ENCODE peak calls at places on chromosomes 1 and 21, in four cellular contexts. B, I, L and V are unnamed samples.

GRCh38 chr1:234926574-234927311 is 201.9 kb downstream of the TOMM20 start:
- DNase-seq in B (no peak), I (no peak), L (peak; percentile 95), V (no peak)

GRCh38 chr1:8152731-8153702 is 126.9 kb upstream of the ERRFI1 start:
- DNase-seq in B (no peak), I (no peak), L (no peak), V (no peak)

GRCh38 chr1:67789551-67789950 is 43.7 kb downstream of the GNG12 start:
- DNase-seq in B (no peak), I (no peak), L (no peak), V (no peak)

GRCh38 chr1:3599286-3599811 is 12.0 kb downstream of the MEGF6 start:
- DNase-seq in B (no peak), I (no peak), L (no peak), V (no peak)

GRCh38 chr1:24410750-24411149 is 2.8 kb downstream of the STPG1 start:
- DNase-seq in B (no peak), I (no peak), L (no peak), V (no peak)

GRCh38 chr1:227369102-227369760 is 50.9 kb upstream of the CDC42BPA start:
- DNase-seq in B (no peak), I (no peak), L (no peak), V (no peak)

GRCh38 chr21:15445327-15445726 is 284.5 kb upstream of the USP25 start:
- DNase-seq in B (no peak), I (no peak), L (peak; percentile 19), V (no peak)

GRCh38 chr21:26800455-26801454 is 44.5 kb downstream of the ADAMTS1 start:
- DNase-seq in B (no peak), I (no peak), L (no peak), V (no peak)

GRCh38 chr21:45818904-45819285 is 162.7 kb upstream of the COL6A1 start:
- DNase-seq in B (no peak), I (peak; percentile 86), L (peak; percentile 21), V (no peak)

GRCh38 chr1:76294470-76295194 is 220.1 kb downstream of the ST6GALNAC3 start:
- DNase-seq in B (no peak), I (no peak), L (peak; percentile 48), V (no peak)

GRCh38 chr1:145964328-145965118 is at the start of the genes ANKRD34A and POLR3GL:
- DNase-seq in B (peak; percentile 72), I (peak; percentile 95), L (peak; percentile 80), V (peak; percentile 92)

GRCh38 chr1:190479537-190479936 is 1.9 kb upstream of the BRINP3 start:
- DNase-seq in B (no peak), I (no peak), L (no peak), V (no peak)

GRCh38 chr1:70041317-70042045 is 163.9 kb downstream of the LRRC40 start:
- DNase-seq in B (no peak), I (no peak), L (no peak), V (no peak)

GRCh38 chr1:147626739-147627138 is 43.6 kb downstream of the ACP6 start:
- DNase-seq in B (no peak), I (no peak), L (no peak), V (no peak)

GRCh38 chr1:184693011-184693410 is 61.6 kb downstream of the EDEM3 start:
- DNase-seq in B (no peak), I (no peak), L (no peak), V (no peak)

GRCh38 chr1:226674892-226675719 is 64.0 kb downstream of the ITPKB start:
- DNase-seq in B (no peak), I (no peak), L (peak; percentile 71), V (no peak)

GRCh38 chr1:182713939-182714338 is 29.6 kb upstream of the RGS8 start:
- DNase-seq in B (no peak), I (no peak), L (no peak), V (no peak)

GRCh38 chr1:26705788-26706237 is 10.0 kb downstream of the ARID1A start:
- DNase-seq in B (no peak), I (peak; percentile 34), L (no peak), V (no peak)

GRCh38 chr1:2032737-2033136 is 13.6 kb downstream of the GABRD start:
- DNase-seq in B (no peak), I (no peak), L (no peak), V (no peak)

GRCh38 chr1:60765204-60765603 is 317.2 kb upstream of the NFIA start:
- DNase-seq in B (no peak), I (no peak), L (no peak), V (peak; percentile 34)

GRCh38 chr1:23567996-23568607 is 8.8 kb upstream of the ID3 start:
- DNase-seq in B (no peak), I (no peak), L (no peak), V (no peak)

GRCh38 chr1:8201331-8201861 is 116.5 kb upstream of the SLC45A1 start:
- DNase-seq in B (no peak), I (no peak), L (no peak), V (peak; percentile 56)

GRCh38 chr1:116987256-116987555 is 14.4 kb upstream of the CD101 start:
- DNase-seq in B (no peak), I (no peak), L (no peak), V (no peak)

GRCh38 chr1:169245706-169246105 is 121.9 kb downstream of the NME7 start:
- DNase-seq in B (no peak), I (no peak), L (no peak), V (no peak)

GRCh38 chr1:34236089-34236488 is 59.4 kb downstream of the C1orf94 start:
- DNase-seq in B (no peak), I (no peak), L (no peak), V (no peak)

GRCh38 chr1:170623171-170623570 is 40.8 kb upstream of the PRRX1 start:
- DNase-seq in B (peak; percentile 50), I (peak; percentile 44), L (no peak), V (peak; percentile 89)

GRCh38 chr21:46126321-46127238 is 28.7 kb downstream of the COL6A2 start:
- DNase-seq in B (no peak), I (peak; percentile 1), L (no peak), V (no peak)

GRCh38 chr1:220093361-220094015 is 444 bp upstream of the IARS2 start:
- DNase-seq in B (no peak), I (no peak), L (no peak), V (peak; percentile 61)

GRCh38 chr1:156849151-156849496 is 9.8 kb downstream of the INSRR start:
- DNase-seq in B (no peak), I (no peak), L (no peak), V (no peak)
- H3K27me3 ChIP-seq in B (peaks cover 79% of the 10 kb centered on the region), I (no peaks in the 10 kb centered on the region), L (peaks cover 7% of the 10 kb centered on the region), V (peaks cover 80% of the 10 kb centered on the region)

DNA sequence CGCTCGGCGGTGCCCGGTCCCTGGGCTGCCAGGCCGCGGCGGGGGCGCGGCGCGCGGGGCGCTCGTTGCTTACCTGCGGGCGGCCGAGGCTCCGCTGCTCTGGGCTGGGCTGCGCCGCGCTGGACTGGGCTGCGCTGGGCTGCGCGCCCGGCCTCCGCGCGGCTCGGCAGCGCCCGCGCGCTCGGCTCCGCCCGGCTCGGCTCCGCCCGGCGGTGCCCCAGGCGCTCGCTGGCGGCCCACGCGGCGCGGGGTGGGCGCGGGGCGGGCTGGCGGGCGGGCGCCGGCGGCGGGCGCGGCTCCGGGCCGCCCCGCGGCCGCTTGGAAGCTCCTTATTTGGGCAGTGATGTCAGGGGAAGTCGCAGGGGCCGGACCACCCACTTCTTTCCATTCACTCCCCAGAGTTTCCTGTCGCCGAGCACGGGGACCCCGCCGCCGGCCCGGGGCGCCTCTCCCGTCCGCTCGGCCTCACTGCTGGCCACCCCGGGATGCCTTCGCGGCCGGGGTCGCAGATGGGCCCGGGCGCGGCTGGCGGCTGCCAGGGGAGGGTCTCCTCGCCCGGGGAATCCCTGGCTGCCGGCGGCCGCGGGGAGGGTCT is 177.7 kb upstream of the EDN2 start:
- DNase-seq in B (peak; percentile 51), I (peak; percentile 63), L (no peak), V (no peak)
- H3K27me3 ChIP-seq in B (no peaks in the 10 kb centered on the region), I (no peaks in the 10 kb centered on the region), L (no peaks in the 10 kb centered on the region), V (peaks cover 16% of the 10 kb centered on the region)

DNA sequence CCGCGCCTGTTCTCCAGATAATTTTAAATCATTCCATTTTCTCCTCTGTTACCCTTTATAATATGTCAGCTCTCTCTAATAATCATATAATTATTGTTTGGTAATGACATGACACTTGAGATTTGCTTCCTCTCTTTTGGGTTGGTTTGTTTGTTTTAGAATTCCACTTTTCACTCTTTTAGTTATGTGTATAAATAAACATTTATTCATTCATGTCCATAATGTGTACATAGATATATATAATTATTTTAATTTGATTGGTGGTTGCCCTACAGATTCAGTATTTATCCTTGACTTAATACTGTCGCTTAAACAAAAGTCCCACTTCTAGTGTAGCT is 93.4 kb upstream of the FMN2 start:
- DNase-seq in B (no peak), I (no peak), L (no peak), V (no peak)
- H3K27me3 ChIP-seq in B (peaks cover 8% of the 10 kb centered on the region), I (peaks cover 50% of the 10 kb centered on the region), L (no peaks in the 10 kb centered on the region), V (peaks cover 22% of the 10 kb centered on the region)

GRCh38 chr1:44076093-44076492 is 42.5 kb upstream of the KLF17 start:
- DNase-seq in B (no peak), I (no peak), L (no peak), V (no peak)

GRCh38 chr1:44079566-44079965 is 39.1 kb upstream of the KLF17 start:
- DNase-seq in B (no peak), I (no peak), L (no peak), V (no peak)

GRCh38 chr1:44078087-44078486 is 40.5 kb upstream of the KLF17 start:
- DNase-seq in B (no peak), I (no peak), L (no peak), V (no peak)

GRCh38 chr1:44074415-44074814 is 43.2 kb upstream of the SLC6A9 start:
- DNase-seq in B (no peak), I (no peak), L (no peak), V (no peak)

GRCh38 chr1:44077421-44077820 is 41.2 kb upstream of the KLF17 start:
- DNase-seq in B (no peak), I (no peak), L (no peak), V (no peak)
- H3K27me3 ChIP-seq in B (no peaks in the 10 kb centered on the region), I (no peaks in the 10 kb centered on the region), L (no peaks in the 10 kb centered on the region), V (peaks cover 4% of the 10 kb centered on the region)

DNA sequence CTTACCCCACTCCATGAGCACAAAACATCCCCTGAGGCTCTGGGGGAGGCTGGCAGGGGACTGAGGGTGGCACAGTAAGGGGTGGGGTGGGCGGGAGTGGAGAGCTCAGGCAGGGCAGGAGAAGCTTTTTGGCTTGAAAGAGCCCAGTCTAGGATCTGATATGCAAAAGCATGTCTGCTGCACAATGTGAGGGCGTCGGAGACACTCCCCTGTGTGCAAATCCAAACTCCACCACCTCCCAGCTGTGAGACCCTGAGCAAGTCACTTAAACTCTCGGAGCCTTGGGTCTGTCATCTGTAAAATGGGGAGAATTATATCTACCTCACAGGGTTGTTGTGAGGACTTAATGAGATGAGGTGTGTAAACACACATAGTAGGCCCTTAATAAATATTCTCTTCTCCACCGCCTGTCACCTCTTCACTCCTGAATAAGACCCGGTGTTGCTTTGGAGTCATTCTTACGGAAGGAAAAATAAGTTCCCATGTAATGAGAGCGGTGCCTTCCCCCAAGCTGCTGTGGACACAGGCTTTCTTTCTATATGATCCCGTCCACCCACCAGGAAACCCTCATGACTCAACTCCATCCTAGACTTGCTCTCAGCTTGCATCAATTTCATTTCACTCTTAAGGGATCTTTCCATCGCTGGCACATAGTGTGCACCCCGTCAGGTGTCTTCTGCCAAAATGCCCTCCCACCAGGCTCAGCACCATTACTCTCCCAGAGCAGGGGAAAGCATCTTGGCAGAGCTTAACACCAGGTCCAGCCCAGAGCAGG is 12.5 kb downstream of the KCNN3 start:
- DNase-seq in B (no peak), I (no peak), L (no peak), V (no peak)
- H3K27me3 ChIP-seq in B (no peaks in the 10 kb centered on the region), I (no peaks in the 10 kb centered on the region), L (no peaks in the 10 kb centered on the region), V (peaks cover 6% of the 10 kb centered on the region)

DNA sequence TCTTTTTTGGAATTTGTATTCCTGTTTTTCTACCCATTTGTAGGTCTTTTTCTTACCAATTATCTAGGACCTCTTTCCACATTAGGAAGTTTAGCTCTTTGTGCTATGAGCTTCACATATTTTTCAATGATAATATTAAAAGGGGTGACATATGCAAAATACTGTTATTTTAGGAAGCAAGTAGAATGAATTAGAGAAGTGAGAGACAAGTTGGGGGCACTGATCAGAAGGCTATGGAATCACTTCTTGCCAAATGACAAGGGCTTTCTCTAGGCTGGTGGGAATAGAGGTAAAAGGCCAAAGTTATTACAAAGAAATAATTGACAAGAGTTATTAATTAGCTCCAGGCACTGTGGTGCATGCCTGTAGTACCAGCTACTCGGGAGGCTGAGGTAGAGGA is 4.3 kb upstream of the BCAR3 start:
- DNase-seq in B (no peak), I (no peak), L (no peak), V (no peak)
- H3K27me3 ChIP-seq in B (no peaks in the 10 kb centered on the region), I (no peaks in the 10 kb centered on the region), L (no peaks in the 10 kb centered on the region), V (no peaks in the 10 kb centered on the region)